ENCODE peak calls at places on chromosomes 1 and 21, in seven cellular contexts. P is PC-9; T is thyroid gland; L is cardiac muscle cell; Y is tibial artery; F is IMR-90; Q is CD4-positive, alpha-beta memory T cell. Z is an unnamed sample.

GRCh38 chr1:85628791-85629531 is 48.4 kb downstream of the CCN1 start:
- DNase-seq in P (no peak), T (peak; percentile 87), L (no peak), Y (peak; percentile 82), F (peak; percentile 95), Q (no peak), Z (no peak)

GRCh38 chr1:39105061-39105840 is 79.1 kb downstream of the NDUFS5 start:
- DNase-seq in P (no peak), T (peak; percentile 84), L (peak; percentile 85), Y (peak; percentile 91), F (peak; percentile 59), Q (peak; percentile 55), Z (peak; percentile 60)

GRCh38 chr21:35019631-35020032 is 29.5 kb downstream of the RUNX1 start:
- DNase-seq in P (no peak), T (no peak), L (no peak), Y (no peak), F (no peak), Q (no peak), Z (no peak)

GRCh38 chr1:74502432-74502831 is 10.0 kb downstream of the LRRC53 start:
- DNase-seq in P (peak; percentile 35), T (no peak), L (peak; percentile 83), Y (no peak), F (peak; percentile 48), Q (no peak), Z (no peak)

GRCh38 chr1:6513296-6513928 is 21.9 kb upstream of the PLEKHG5 start:
- DNase-seq in P (peak; percentile 54), T (no peak), L (no peak), Y (no peak), F (no peak), Q (no peak), Z (no peak)

GRCh38 chr1:25066253-25066652 is 136.2 kb upstream of the RUNX3 start:
- DNase-seq in P (no peak), T (no peak), L (peak; percentile 41), Y (no peak), F (no peak), Q (no peak), Z (peak; percentile 46)

GRCh38 chr1:158520021-158520420 is 34.2 kb downstream of the OR6Y1 start:
- DNase-seq in P (no peak), T (no peak), L (no peak), Y (no peak), F (no peak), Q (no peak), Z (no peak)

GRCh38 chr1:38123356-38123755 is 76.8 kb upstream of the POU3F1 start:
- DNase-seq in P (peak; percentile 88), T (no peak), L (no peak), Y (no peak), F (no peak), Q (no peak), Z (no peak)

GRCh38 chr1:32028746-32029145 is 15.1 kb downstream of the KHDRBS1 start:
- DNase-seq in P (no peak), T (no peak), L (no peak), Y (no peak), F (peak; percentile 71), Q (no peak), Z (no peak)

GRCh38 chr1:119133987-119134386 is 6.5 kb downstream of the WARS2 start:
- DNase-seq in P (no peak), T (no peak), L (no peak), Y (no peak), F (peak; percentile 63), Q (no peak), Z (no peak)

GRCh38 chr1:170214117-170214979 is 68.6 kb downstream of the NTMT2 start:
- DNase-seq in P (no peak), T (no peak), L (no peak), Y (no peak), F (peak; percentile 28), Q (no peak), Z (no peak)

GRCh38 chr1:41588334-41588875 is 103.9 kb upstream of the EDN2 start:
- DNase-seq in P (no peak), T (no peak), L (no peak), Y (no peak), F (no peak), Q (no peak), Z (no peak)

GRCh38 chr1:86429830-86430229 is 5.9 kb downstream of the CLCA2 start:
- DNase-seq in P (peak; percentile 96), T (peak; percentile 30), L (no peak), Y (peak; percentile 77), F (peak; percentile 93), Q (no peak), Z (no peak)

GRCh38 chr21:35237287-35237686 is 188.2 kb upstream of the RUNX1 start:
- DNase-seq in P (no peak), T (no peak), L (no peak), Y (no peak), F (no peak), Q (no peak), Z (no peak)

DNA sequence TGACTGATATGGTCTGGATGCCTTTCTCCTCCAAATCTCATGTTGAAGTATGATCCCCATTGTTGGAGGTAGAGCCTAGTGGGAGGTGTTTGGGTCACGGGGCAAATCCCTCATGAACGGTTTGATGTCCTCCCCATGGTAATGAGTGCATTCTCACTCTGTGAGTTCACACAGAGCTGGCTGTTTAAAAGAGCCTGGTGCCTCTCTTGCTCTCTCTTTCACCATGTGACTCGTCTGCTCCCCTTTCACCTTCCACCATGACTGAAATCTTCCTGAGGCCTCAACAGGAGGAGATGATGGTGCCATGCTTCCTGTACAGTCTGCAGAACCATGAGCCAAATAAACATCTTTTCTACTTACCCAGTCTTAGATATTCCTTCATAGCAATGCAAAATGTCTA is 30.2 kb downstream of the ALDH9A1 start:
- DNase-seq in P (no peak), T (no peak), L (no peak), Y (no peak), F (no peak), Q (no peak), Z (no peak)
- H3K36me3 ChIP-seq in P (peaks cover under 1% of the 10 kb centered on the region), T (peaks cover 45% of the 10 kb centered on the region), L (peaks cover 45% of the 10 kb centered on the region), Y (peaks cover 62% of the 10 kb centered on the region), F (peaks cover 33% of the 10 kb centered on the region), Q (peaks cover 57% of the 10 kb centered on the region), Z (peaks cover 36% of the 10 kb centered on the region)

GRCh38 chr1:1540817-1541628 is 599 bp upstream of the TMEM240 start:
- DNase-seq in P (no peak), T (no peak), L (no peak), Y (no peak), F (no peak), Q (no peak), Z (no peak)

GRCh38 chr1:1539310-1540014 is 962 bp downstream of the TMEM240 start:
- DNase-seq in P (no peak), T (peak; percentile 73), L (peak; percentile 79), Y (no peak), F (peak; percentile 47), Q (no peak), Z (no peak)

GRCh38 chr1:1538334-1538733 is 2.1 kb downstream of the TMEM240 start:
- DNase-seq in P (no peak), T (no peak), L (no peak), Y (no peak), F (no peak), Q (no peak), Z (no peak)

GRCh38 chr1:1538989-1539309 is 1.5 kb downstream of the TMEM240 start:
- DNase-seq in P (no peak), T (no peak), L (no peak), Y (no peak), F (no peak), Q (no peak), Z (no peak)

DNA sequence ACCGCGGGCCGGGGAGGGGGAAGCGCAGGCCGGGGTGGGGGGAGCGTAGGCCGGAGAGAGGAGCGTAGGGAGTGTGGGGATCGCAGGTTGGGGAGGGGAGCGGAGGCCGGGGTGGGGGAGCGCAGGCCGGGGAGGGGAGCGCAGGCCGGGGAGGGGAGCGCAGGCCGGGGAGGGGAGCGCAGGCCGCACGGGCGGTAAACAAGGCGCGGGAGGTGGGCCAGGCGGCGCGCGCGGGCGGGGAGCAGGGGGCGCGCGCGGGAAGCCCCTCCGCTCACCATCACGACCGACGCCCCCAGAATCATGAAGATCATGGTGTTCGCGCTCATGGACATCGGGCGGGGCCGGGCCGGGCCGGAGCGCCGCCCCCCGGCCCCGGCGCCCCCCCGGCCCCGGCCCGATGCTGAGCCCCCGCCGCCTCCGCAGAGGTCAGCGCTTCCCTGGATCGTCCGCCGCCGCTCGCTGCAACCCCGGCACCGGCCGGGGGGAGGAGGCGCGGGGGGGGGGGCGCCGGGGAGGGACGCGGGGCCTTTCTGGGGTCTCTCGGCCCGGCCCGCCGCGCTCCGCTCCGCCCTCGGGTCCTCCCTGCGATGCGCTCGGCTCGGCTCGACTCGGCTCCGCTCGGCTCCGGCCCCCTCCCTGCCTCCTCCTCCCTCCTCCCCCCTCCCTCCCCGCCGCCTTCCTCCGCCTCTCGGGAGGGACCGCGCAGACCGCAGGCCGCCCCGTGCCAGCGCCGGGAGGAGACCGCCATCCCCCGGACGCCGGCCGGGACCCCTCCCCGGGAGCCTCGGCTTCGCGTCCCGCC is at the start of gene TMEM240:
- DNase-seq in P (no peak), T (peak; percentile 80), L (peak; percentile 89), Y (peak; percentile 89), F (peak; percentile 69), Q (peak; percentile 42), Z (peak; percentile 67)
- H3K27ac ChIP-seq in P (no peak within 1 kb of the TSS), T (peak within 1 kb of the TSS; percentile 66), L (peak within 1 kb of the TSS; percentile 34), Y (peak within 1 kb of the TSS; percentile 78), F (peak within 1 kb of the TSS; percentile 86), Q (no peak within 1 kb of the TSS), Z (no peak within 1 kb of the TSS)

DNA sequence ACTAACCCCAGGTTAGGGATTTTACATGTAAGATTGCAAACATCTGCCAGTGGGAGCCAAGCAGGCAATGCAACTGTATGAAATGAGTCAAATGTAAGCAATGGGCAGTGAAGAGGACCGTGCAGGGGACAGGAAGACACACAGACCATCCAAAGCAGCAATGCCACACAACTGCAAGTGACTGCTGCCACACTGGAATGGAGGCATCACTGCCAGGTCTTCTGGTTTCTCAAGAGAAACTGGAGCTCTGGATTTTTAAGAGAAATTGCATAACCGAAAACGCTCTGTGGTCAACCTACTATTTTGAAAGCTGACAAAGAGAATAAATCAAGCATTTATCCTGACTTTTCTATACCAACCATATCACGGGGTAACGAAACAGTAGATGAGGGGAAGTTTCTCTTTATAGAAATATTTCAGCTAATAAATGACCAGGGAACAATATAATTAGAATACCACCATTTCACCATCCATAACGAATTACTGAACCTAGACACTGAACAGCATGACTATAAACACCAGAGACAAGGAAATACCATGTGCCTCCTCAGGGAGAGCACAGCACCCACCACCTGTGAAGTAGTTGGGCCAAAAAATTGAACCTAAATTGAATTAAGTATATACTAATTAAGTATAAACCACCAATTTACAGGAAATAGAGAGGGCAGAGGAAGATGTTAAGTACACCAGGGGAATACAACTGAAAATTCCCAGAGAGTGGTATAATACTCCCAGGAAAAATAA is 4.4 kb downstream of the AK2 start:
- DNase-seq in P (no peak), T (no peak), L (no peak), Y (no peak), F (peak; percentile 55), Q (no peak), Z (no peak)
- H3K36me3 ChIP-seq in P (peaks cover 26% of the 10 kb centered on the region), T (no peaks in the 10 kb centered on the region), L (peaks cover 3% of the 10 kb centered on the region), Y (peaks cover 30% of the 10 kb centered on the region), F (peaks cover 10% of the 10 kb centered on the region), Q (no peaks in the 10 kb centered on the region), Z (peaks cover 14% of the 10 kb centered on the region)

GRCh38 chr1:239840327-239840726 is 251.4 kb upstream of the FMN2 start:
- DNase-seq in P (no peak), T (no peak), L (no peak), Y (no peak), F (no peak), Q (no peak), Z (no peak)

GRCh38 chr1:239844833-239845232 is 246.8 kb upstream of the FMN2 start:
- DNase-seq in P (peak; percentile 40), T (no peak), L (no peak), Y (no peak), F (no peak), Q (no peak), Z (no peak)

GRCh38 chr1:239841635-239842034 is 250.0 kb upstream of the FMN2 start:
- DNase-seq in P (no peak), T (no peak), L (no peak), Y (no peak), F (no peak), Q (no peak), Z (no peak)

GRCh38 chr1:239843556-239843955 is 248.1 kb upstream of the FMN2 start:
- DNase-seq in P (no peak), T (no peak), L (no peak), Y (no peak), F (no peak), Q (no peak), Z (no peak)
- H3K27ac ChIP-seq in P (no peak overlapping the region), T (no peak overlapping the region), L (no peak overlapping the region), Y (no peak overlapping the region), F (no peak overlapping the region), Q (no peak overlapping the region), Z (no peak overlapping the region)

Z was measured in CD8-positive, alpha-beta memory T cell.